ENCODE peak calls at places on chromosome 17, in six cellular contexts. Y is activated naive CD4-positive, alpha-beta T cell treated with anti-CD3 and anti-CD28 coated beads, Interleukin-2, amount 50 U/mL, for 16 hours; B is smooth muscle cell of the brain vasculature; K is T-cell; J is activated T-helper 1 cell treated with Interleukin-2 at 50 U/mL for 16 hours; O is tibial artery. E is an unnamed sample.

GRCh38 chr17:4386406-4386805 is 19.9 kb upstream of the UBE2G1 start:
- DNase-seq in Y (no peak), B (no peak), K (no peak), J (no peak), O (no peak), E (no peak)

GRCh38 chr17:66348605-66349165 is 46.3 kb downstream of the PRKCA start:
- DNase-seq in Y (no peak), B (peak; percentile 46), K (no peak), J (no peak), O (no peak), E (no peak)

GRCh38 chr17:65191805-65192740 is 54.9 kb downstream of the RGS9 start:
- DNase-seq in Y (peak; percentile 27), B (no peak), K (no peak), J (no peak), O (no peak), E (no peak)

GRCh38 chr17:77451894-77452852 is 311.4 kb downstream of the SEC14L1 start:
- DNase-seq in Y (no peak), B (no peak), K (no peak), J (no peak), O (peak; percentile 84), E (no peak)

GRCh38 chr17:17134051-17134951 is 71.8 kb downstream of the PLD6 start:
- DNase-seq in Y (no peak), B (no peak), K (no peak), J (no peak), O (no peak), E (no peak)

GRCh38 chr17:34370997-34371395 is 8.0 kb upstream of the CCL1 start:
- DNase-seq in Y (no peak), B (no peak), K (no peak), J (no peak), O (no peak), E (no peak)

GRCh38 chr17:50035930-50036329 is 20.0 kb upstream of the ITGA3 start:
- DNase-seq in Y (no peak), B (no peak), K (no peak), J (no peak), O (no peak), E (no peak)

GRCh38 chr17:64074704-64075484 is 54.5 kb upstream of the ICAM2 start:
- DNase-seq in Y (no peak), B (no peak), K (no peak), J (no peak), O (no peak), E (no peak)

E was measured in CD4-positive, alpha-beta memory T cell.